ENCODE peak calls at places on chromosomes 13 and 19, in ten cellular contexts. R, S, O, M, U, P, F, K, G and H are unnamed samples.

GRCh38 chr19:36254848-36255247 is 39.9 kb downstream of the ZNF146 start:
- DNase-seq in F (no peak), K (no peak), M (no peak), P (no peak), S (no peak), R (no peak), U (no peak), G (no peak), O (no peak), H (no peak)

GRCh38 chr13:37984357-37984756 is 114.8 kb upstream of the TRPC4 start:
- DNase-seq in O (no peak), R (no peak), M (no peak), P (no peak), U (no peak), F (no peak), S (no peak), G (no peak), K (no peak), H (no peak)

GRCh38 chr19:2488942-2489731 is 13.2 kb downstream of the GADD45B start:
- DNase-seq in M (no peak), K (no peak), U (no peak), R (no peak), F (peak; percentile 43), S (no peak), G (no peak), P (no peak), O (peak; percentile 77), H (no peak)

GRCh38 chr13:54029226-54029625 is 1000.6 kb downstream of the OLFM4 start:
- DNase-seq in P (no peak), F (peak; percentile 42), U (no peak), O (no peak), S (no peak), R (no peak), K (no peak), G (no peak), M (no peak), H (no peak)

GRCh38 chr19:10604460-10604980 is 17.4 kb upstream of the AP1M2 start:
- DNase-seq in S (no peak), M (peak; percentile 19), U (no peak), K (no peak), P (no peak), O (peak; percentile 57), G (peak; percentile 21), F (peak; percentile 70), R (no peak), H (no peak)

GRCh38 chr13:100818706-100819105 is 144.1 kb upstream of the TMTC4 start:
- DNase-seq in K (no peak), P (no peak), M (no peak), R (no peak), U (no peak), F (peak; percentile 54), G (no peak), S (no peak), O (no peak), H (no peak)

GRCh38 chr19:18292810-18293641 is 11.6 kb upstream of the JUND start:
- DNase-seq in K (peak; percentile 82), G (peak; percentile 55), P (no peak), U (no peak), F (peak; percentile 97), M (peak; percentile 57), S (no peak), O (peak; percentile 92), R (no peak), H (no peak)

GRCh38 chr19:42176990-42177685 is 40.3 kb downstream of the DEDD2 start:
- DNase-seq in R (peak; percentile 64), S (peak; percentile 56), U (peak; percentile 76), M (peak; percentile 76), G (peak; percentile 83), K (peak; percentile 74), P (peak; percentile 97), O (peak; percentile 84), F (peak; percentile 64), H (peak; percentile 66)

GRCh38 chr13:39326471-39326870 is 276.5 kb downstream of the LHFPL6 start:
- DNase-seq in O (no peak), S (no peak), P (no peak), G (no peak), U (no peak), R (no peak), F (no peak), M (no peak), K (no peak), H (no peak)

GRCh38 chr13:21069561-21070004 is 8.2 kb upstream of the LATS2 start:
- DNase-seq in F (peak; percentile 100), P (no peak), U (no peak), G (no peak), R (no peak), S (no peak), M (no peak), O (no peak), K (peak; percentile 61), H (no peak)

GRCh38 chr13:103140001-103140671 is 73.9 kb upstream of the SLC10A2 start:
- DNase-seq in G (no peak), P (no peak), M (no peak), S (no peak), R (no peak), K (peak; percentile 4), U (no peak), O (no peak), F (peak; percentile 41), H (peak; percentile 3)

GRCh38 chr19:33221641-33222040 is 4.0 kb downstream of the SLC7A10 start:
- DNase-seq in G (no peak), S (no peak), F (no peak), M (no peak), P (no peak), K (no peak), U (no peak), R (no peak), O (no peak), H (no peak)

GRCh38 chr19:58182577-58182988 is 278 bp upstream of the ZNF274 start:
- DNase-seq in G (peak; percentile 95), P (no peak), R (peak; percentile 9), M (peak; percentile 90), U (peak; percentile 79), O (no peak), S (peak; percentile 73), K (no peak), F (no peak), H (no peak)

GRCh38 chr19:10502524-10503001 is 593 bp downstream of the KEAP1 start:
- DNase-seq in S (peak; percentile 59), M (peak; percentile 92), U (peak; percentile 88), F (peak; percentile 92), K (peak; percentile 93), R (peak; percentile 82), G (peak; percentile 93), O (peak; percentile 97), P (peak; percentile 73), H (peak; percentile 67)

GRCh38 chr19:17873661-17874422 is 2.1 kb downstream of the SLC5A5 start:
- DNase-seq in F (peak; percentile 75), O (no peak), R (no peak), P (peak; percentile 25), M (peak; percentile 70), K (no peak), S (peak; percentile 61), U (peak; percentile 54), G (peak; percentile 77), H (no peak)

GRCh38 chr19:2186071-2186846 is 22.5 kb downstream of the DOT1L start:
- DNase-seq in O (peak; percentile 93), M (no peak), R (no peak), S (no peak), F (peak; percentile 17), P (no peak), G (no peak), U (no peak), K (no peak), H (no peak)